ENCODE peak calls at places on chromosomes 1 and 21, in four cellular contexts. X, F, D and B are unnamed samples.

GRCh38 chr21:46097826-46098286 is at the start of gene COL6A2:
- DNase-seq in X (peak; percentile 76), F (no peak), D (peak; percentile 47), B (peak; percentile 47)

GRCh38 chr1:92329356-92330129 is 30.7 kb downstream of the RPAP2 start:
- DNase-seq in X (no peak), F (peak; percentile 36), D (no peak), B (no peak)

GRCh38 chr1:14937288-14937949 is 216.1 kb upstream of the TMEM51 start:
- DNase-seq in X (no peak), F (no peak), D (no peak), B (no peak)

GRCh38 chr1:2799811-2800663 is 1.5 kb downstream of the TTC34 start:
- DNase-seq in X (no peak), F (no peak), D (no peak), B (no peak)

GRCh38 chr1:10415211-10415930 is 14.9 kb upstream of the CENPS start:
- DNase-seq in X (peak; percentile 12), F (no peak), D (no peak), B (no peak)

GRCh38 chr1:184199036-184199796 is 147.7 kb downstream of the TSEN15 start:
- DNase-seq in X (no peak), F (no peak), D (no peak), B (no peak)

GRCh38 chr1:198492872-198493271 is 47.6 kb downstream of the ATP6V1G3 start:
- DNase-seq in X (no peak), F (no peak), D (no peak), B (no peak)

GRCh38 chr1:53077599-53077965 is 15.6 kb downstream of the PODN start:
- DNase-seq in X (no peak), F (no peak), D (no peak), B (no peak)

GRCh38 chr1:73909043-73909567 is 288.9 kb downstream of the LRRIQ3 start:
- DNase-seq in X (no peak), F (no peak), D (no peak), B (no peak)
- TF ChIP-seq CTCF in X (no peak), F (no peak), D (no peak), B (no peak)

GRCh38 chr1:188463919-188464318 is 1635.2 kb downstream of the PLA2G4A start:
- DNase-seq in X (no peak), F (no peak), D (no peak), B (no peak)
- TF ChIP-seq CTCF in X (no peak), F (no peak), D (no peak), B (no peak)

GRCh38 chr1:207333620-207334019 is 12.1 kb downstream of the CD55 start:
- DNase-seq in X (no peak), F (no peak), D (no peak), B (no peak)

GRCh38 chr1:207336559-207337467 is 15.3 kb downstream of the CD55 start:
- DNase-seq in X (no peak), F (no peak), D (no peak), B (no peak)

GRCh38 chr1:207335695-207336363 is 14.4 kb downstream of the CD55 start:
- DNase-seq in X (no peak), F (no peak), D (peak; percentile 48), B (no peak)
- TF ChIP-seq CTCF in X (no peak), F (no peak), D (no peak), B (no peak)

GRCh38 chr1:201259476-201260235 is 23.6 kb upstream of the PKP1 start:
- DNase-seq in X (no peak), F (no peak), D (no peak), B (no peak)

GRCh38 chr1:201260236-201260591 is 23.1 kb upstream of the PKP1 start:
- DNase-seq in X (no peak), F (no peak), D (no peak), B (no peak)

GRCh38 chr1:201260648-201261311 is 22.5 kb upstream of the PKP1 start:
- DNase-seq in X (no peak), F (no peak), D (no peak), B (no peak)

GRCh38 chr1:201255470-201256362 is 27.6 kb upstream of the PKP1 start:
- DNase-seq in X (no peak), F (no peak), D (no peak), B (no peak)

DNA sequence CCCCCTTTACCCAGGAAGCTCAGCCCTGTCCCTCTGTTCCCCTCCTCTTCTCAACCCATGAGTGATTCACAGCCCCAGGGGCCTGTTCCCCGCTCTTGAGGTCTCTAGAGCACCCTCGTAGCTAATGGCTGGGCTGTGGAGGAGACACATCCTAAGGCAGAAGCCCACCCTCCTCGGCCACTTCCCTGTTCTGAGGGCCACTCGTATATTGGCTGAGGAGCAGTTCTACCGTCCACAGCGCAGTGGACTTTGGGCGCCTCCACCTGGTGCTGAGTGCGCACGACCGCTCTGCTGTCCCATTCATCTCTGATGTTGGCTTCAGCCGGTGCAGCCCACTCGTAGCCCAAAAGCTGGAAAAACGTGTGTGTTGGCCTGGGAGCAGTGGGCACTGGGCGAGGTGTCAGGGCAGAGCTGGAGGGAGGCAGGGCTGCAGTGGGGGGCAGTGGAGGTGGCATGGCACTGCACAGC is 24.5 kb upstream of the PKP1 start:
- DNase-seq in X (no peak), F (no peak), D (no peak), B (no peak)
- TF ChIP-seq CTCF in X (no peak), F (no peak), D (no peak), B (no peak)

DNA sequence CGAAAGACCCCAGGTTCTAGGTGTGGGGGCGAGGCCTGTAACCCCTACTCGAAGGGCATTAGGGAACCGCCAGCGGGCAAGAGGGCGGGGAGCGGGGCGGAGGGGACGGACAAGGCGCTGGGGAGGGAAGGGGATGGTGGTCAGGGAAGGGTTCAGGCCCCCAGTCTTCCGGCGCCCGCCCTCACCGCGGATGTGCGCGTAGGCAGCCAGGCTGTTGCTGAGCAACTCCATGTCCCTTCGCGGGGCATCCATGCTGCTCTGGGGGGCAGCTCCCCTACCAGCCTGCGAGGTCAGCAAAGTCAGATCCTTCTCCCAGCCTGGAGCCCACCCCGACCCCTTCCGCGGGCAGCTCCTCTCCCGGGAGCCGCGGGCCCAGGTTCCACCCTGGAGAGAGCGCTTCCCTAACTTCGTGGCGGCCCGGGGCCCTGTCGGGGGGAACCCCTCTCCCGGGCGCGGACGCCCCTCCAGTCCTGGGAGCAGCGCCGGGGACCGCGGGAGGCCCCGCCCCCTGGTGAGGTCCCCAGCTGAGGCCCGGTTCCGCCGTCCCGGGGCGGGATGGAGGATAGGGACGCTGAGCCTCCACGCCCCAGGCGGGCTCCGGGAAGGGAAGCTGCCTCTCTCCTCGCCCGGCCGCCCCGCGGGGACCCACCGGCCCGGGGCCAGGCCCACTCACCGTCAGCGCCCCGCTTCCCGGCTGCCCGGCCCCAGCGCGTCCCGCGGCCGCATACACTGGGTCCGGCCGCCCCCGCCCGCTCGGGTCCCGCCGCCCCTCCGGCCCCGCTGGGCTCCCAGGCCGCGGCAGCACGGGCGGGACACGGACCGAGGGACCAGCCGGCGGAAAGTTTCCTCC is 434 bp downstream of the EVA1B start:
- DNase-seq in X (peak; percentile 55), F (no peak), D (peak; percentile 57), B (no peak)
- TF ChIP-seq CTCF in X (no peak), F (no peak), D (no peak), B (no peak)

GRCh38 chr1:152487871-152488270 is 22.7 kb upstream of the LCE5A start:
- DNase-seq in X (no peak), F (no peak), D (no peak), B (no peak)

GRCh38 chr1:152481869-152482664 is 28.5 kb upstream of the LCE5A start:
- DNase-seq in X (no peak), F (no peak), D (peak; percentile 69), B (no peak)

DNA sequence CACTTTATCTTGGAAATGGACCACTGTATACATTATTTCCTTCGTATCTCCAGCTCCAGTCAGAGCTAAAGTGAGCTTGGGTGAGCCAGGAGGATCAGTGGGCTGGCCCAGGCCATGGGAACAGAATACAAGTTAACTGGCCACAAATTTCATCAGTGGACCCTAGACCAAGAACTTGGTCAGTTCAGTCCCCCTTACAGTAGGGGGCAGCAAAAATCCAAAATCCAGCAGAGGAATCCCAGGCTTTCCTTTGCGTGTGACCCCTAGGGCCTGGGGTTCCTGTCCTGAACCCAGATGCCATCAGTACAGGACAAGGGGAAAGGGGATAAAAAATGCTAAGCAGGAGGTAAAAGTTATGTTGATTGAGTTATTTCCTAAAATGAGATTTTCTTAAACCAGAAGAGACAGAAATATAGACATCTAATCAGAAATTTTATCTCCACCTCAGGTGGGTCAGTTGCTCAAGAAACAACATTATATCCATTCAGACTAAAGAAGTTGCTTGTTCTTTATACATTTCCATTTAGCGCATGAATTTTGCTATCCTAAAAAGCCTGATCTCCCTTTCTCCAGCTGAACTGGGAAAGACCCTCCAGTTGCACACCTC is 24.1 kb upstream of the LCE5A start:
- DNase-seq in X (no peak), F (no peak), D (no peak), B (no peak)
- TF ChIP-seq CTCF in X (peak; percentile 67), F (peak; percentile 27), D (peak; percentile 18), B (no peak)

DNA sequence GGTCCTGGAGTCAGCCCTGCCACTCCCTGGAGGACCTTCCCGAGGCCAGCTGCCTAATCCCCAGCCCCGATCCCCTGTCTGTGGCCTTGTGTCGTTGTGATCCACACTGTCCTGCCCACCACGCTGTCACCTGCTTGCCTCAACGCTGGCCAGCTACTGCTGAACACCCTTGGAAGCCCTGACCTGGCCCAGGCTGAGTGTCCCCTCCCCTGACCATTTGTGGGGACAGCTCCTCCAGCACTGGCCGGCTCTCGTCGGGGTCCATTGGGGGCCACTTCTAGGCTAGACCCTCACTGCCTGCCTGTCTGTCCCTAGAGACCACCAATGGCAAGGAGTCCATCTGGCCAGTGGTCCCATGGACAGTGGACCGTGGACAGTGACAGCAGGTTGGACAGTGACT is 12.0 kb upstream of the UMODL1 start:
- DNase-seq in X (no peak), F (no peak), D (no peak), B (no peak)
- TF ChIP-seq CTCF in X (no peak), F (no peak), D (no peak), B (no peak)

DNA sequence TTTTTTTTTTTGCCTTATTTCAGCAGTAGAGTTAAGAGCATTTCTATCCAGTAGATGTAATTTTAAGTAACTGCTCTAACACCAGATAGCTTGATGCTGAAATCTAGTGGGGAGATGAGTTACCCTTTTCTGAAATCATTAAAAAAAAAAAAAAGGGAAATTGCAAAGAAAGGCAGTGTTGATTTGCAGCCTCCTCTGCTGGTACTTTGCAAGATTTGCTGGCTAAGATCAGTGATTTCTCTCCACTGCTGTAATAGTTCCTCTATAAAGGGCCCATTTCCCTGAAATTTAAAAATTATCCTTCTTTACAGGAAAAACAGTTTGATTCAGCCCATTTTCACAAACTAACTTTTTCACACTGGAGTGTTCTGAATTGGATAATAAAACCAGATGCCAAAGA is 120.6 kb downstream of the PTBP2 start:
- DNase-seq in X (no peak), F (no peak), D (no peak), B (no peak)
- TF ChIP-seq CTCF in X (no peak), F (no peak), D (peak; percentile 20), B (no peak)